ENCODE peak calls at places on chromosomes 13 and 19, in eight cellular contexts. K, R, H, Z, L, N, Q and S are unnamed samples.

GRCh38 chr13:102128216-102128800 is 273.5 kb downstream of the FGF14 start:
- DNase-seq in K (no peak), R (no peak), H (no peak), Z (no peak), L (no peak), N (no peak), Q (no peak), S (peak; percentile 95)

GRCh38 chr19:29598036-29598435 is 8.0 kb upstream of the POP4 start:
- DNase-seq in K (no peak), R (no peak), H (no peak), Z (no peak), L (no peak), N (no peak), Q (no peak), S (no peak)

GRCh38 chr19:46660008-46660517 is 919 bp downstream of the DACT3 start:
- DNase-seq in K (peak; percentile 46), R (peak; percentile 60), H (no peak), Z (peak; percentile 84), L (peak; percentile 43), N (peak; percentile 66), Q (peak; percentile 61), S (no peak)

GRCh38 chr19:46721269-46722003 is 4.5 kb upstream of the PRKD2 start:
- DNase-seq in K (no peak), R (peak; percentile 56), H (no peak), Z (no peak), L (no peak), N (no peak), Q (no peak), S (no peak)

GRCh38 chr13:75236774-75237173 is 245.2 kb downstream of the TBC1D4 start:
- DNase-seq in K (no peak), R (no peak), H (no peak), Z (no peak), L (no peak), N (no peak), Q (no peak), S (peak; percentile 48)

GRCh38 chr19:15180451-15181390 is 20.1 kb downstream of the NOTCH3 start:
- DNase-seq in K (no peak), R (peak; percentile 93), H (peak; percentile 81), Z (no peak), L (no peak), N (no peak), Q (no peak), S (no peak)

GRCh38 chr13:78976696-78977095 is 317.7 kb upstream of the OBI1 start:
- DNase-seq in K (no peak), R (no peak), H (no peak), Z (no peak), L (no peak), N (no peak), Q (no peak), S (no peak)

GRCh38 chr19:30790048-30790680 is 418.0 kb downstream of the ZNF536 start:
- DNase-seq in K (no peak), R (no peak), H (no peak), Z (no peak), L (no peak), N (no peak), Q (no peak), S (no peak)

GRCh38 chr13:30607908-30608307 is 9.8 kb upstream of the USPL1 start:
- DNase-seq in K (no peak), R (no peak), H (no peak), Z (no peak), L (no peak), N (no peak), Q (no peak), S (no peak)

GRCh38 chr13:113651511-113652403 is 6.2 kb downstream of the ATP4B start:
- DNase-seq in K (no peak), R (no peak), H (peak; percentile 4), Z (peak; percentile 63), L (no peak), N (peak; percentile 5), Q (no peak), S (no peak)

GRCh38 chr13:60629158-60629557 is 232.1 kb downstream of the TDRD3 start:
- DNase-seq in K (no peak), R (no peak), H (no peak), Z (no peak), L (no peak), N (no peak), Q (peak; percentile 39), S (no peak)

GRCh38 chr19:16702123-16702522 is 17.5 kb upstream of the NWD1 start:
- DNase-seq in K (peak; percentile 55), R (no peak), H (no peak), Z (no peak), L (peak; percentile 49), N (no peak), Q (no peak), S (peak; percentile 85)

DNA sequence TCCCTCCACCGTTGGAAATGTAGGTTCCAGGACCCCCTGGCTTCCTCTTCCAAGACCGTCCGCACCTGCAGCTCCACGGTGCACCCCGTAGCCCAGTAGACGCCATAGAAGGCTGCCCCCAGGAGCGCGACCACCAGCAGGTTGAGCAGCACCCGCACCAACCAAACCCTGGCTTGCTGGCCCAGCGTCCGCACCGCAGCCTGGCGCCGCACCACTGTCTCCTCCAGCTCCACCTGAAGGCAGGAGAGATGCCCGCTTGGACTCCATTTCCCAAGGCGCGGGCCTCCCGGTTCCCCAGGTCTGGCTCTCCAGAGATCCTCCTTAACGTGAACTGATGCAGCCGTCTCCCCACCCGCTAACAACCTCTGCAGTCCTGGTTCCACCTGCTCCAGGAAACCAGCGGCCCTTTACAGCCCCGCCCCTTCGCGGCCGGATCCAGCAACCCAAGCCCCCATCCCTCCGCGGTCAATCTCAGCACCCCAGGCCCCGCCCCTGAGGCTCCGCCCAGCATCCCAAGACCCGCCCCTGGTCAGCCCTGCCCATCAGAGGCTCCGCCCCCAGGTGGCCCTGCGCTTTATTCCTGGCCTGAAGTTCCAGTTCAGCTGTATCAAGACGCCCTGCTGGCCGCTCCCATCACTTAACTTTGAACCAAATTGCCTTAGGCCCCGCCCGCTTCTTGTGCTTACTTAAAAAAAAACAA is 5.0 kb upstream of the LENG1 start:
- DNase-seq in K (no peak), R (peak; percentile 96), H (peak; percentile 62), Z (no peak), L (peak; percentile 59), N (peak; percentile 61), Q (no peak), S (no peak)
- H3K4me1 ChIP-seq in K (no peaks in the 10 kb centered on the region), R (no peaks in the 10 kb centered on the region), H (peaks cover 36% of the 10 kb centered on the region), Z (no peaks in the 10 kb centered on the region), L (peaks cover 5% of the 10 kb centered on the region), N (no peaks in the 10 kb centered on the region), Q (peaks cover 6% of the 10 kb centered on the region), S (no peaks in the 10 kb centered on the region)

DNA sequence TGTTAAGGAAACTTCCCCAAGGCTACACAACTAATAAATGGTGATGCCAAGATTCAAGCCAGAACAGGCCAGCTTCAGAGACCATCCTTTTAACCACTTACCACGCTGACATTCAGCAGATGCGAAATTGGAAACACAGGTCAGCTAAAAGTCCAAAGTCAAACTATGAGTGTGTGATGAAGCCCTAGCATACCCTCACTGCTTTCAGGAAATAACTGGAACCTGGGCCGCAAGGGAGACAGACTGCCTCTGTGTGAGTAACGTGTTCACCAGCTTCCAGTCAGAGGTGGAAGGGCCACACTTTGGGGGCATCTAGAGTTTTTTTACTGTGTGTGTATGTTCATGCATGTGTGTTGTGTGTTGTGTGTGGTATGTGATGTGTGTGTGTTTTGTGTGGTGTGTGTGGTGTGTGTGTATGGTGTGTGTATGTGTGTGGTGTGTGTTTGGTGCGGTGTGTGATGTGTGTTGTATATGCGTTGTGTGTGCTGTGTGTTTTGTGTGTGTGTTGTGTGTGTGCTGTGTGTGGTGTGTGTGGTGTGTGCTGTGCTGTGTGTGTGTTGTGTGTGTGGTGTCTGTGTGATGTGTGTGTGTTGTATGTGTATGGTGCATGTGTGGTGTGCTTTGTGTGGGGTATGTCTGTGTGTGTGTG is 12.5 kb upstream of the PDX1 start:
- DNase-seq in K (no peak), R (no peak), H (no peak), Z (no peak), L (no peak), N (no peak), Q (no peak), S (no peak)
- H3K27me3 ChIP-seq in K (peaks cover 6% of the 10 kb centered on the region), R (no peaks in the 10 kb centered on the region), H (no peaks in the 10 kb centered on the region), Z (no peaks in the 10 kb centered on the region), L (peaks cover 93% of the 10 kb centered on the region), N (peaks cover 4% of the 10 kb centered on the region), Q (no peaks in the 10 kb centered on the region), S (peaks cover 55% of the 10 kb centered on the region)

GRCh38 chr13:99419591-99420243 is 81.6 kb upstream of the TM9SF2 start:
- DNase-seq in K (no peak), R (no peak), H (no peak), Z (no peak), L (no peak), N (no peak), Q (no peak), S (no peak)

GRCh38 chr13:99421271-99421670 is 80.0 kb upstream of the TM9SF2 start:
- DNase-seq in K (no peak), R (no peak), H (no peak), Z (no peak), L (no peak), N (no peak), Q (no peak), S (no peak)

GRCh38 chr13:99425485-99426341 is 75.6 kb upstream of the TM9SF2 start:
- DNase-seq in K (no peak), R (peak; percentile 24), H (no peak), Z (no peak), L (no peak), N (no peak), Q (no peak), S (no peak)

GRCh38 chr13:99421758-99422555 is 79.3 kb upstream of the TM9SF2 start:
- DNase-seq in K (no peak), R (no peak), H (no peak), Z (no peak), L (no peak), N (no peak), Q (no peak), S (no peak)

DNA sequence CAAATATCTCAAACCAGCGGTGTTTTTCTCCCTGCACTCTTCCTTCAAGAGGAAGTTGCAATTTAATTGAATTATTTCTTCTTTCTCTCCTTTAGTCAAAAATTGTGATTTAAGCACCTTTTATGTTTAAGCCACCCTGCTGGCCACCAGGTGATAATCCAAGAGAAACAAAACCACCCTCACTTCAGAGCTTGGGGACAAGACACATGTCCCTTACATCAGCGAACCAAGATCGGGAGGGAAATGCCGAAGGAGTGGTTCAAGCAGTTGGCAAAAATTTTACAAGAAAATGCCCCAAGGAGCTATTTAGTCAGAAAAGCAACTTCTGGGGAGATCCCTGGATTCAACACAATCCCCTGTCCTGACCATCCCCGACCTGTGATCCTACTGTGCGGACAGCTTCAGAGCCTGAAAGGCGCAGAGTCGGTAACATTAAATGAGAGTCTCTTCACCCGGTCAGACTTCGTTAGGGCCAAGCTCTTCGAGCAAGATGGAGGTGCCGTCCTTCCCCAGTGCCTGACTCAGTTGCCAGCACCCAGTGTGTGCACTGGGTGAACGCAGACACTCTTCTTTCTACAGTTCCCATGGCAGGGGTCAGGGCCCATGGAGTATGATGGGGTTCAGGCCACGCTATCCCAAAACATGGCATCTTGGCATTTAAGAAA is 78.6 kb upstream of the TM9SF2 start:
- DNase-seq in K (no peak), R (no peak), H (no peak), Z (no peak), L (no peak), N (no peak), Q (no peak), S (no peak)
- H3K27ac ChIP-seq in K (no peak overlapping the region), R (no peak overlapping the region), H (no peak overlapping the region), Z (no peak overlapping the region), L (no peak overlapping the region), N (no peak overlapping the region), Q (no peak overlapping the region), S (no peak overlapping the region)

DNA sequence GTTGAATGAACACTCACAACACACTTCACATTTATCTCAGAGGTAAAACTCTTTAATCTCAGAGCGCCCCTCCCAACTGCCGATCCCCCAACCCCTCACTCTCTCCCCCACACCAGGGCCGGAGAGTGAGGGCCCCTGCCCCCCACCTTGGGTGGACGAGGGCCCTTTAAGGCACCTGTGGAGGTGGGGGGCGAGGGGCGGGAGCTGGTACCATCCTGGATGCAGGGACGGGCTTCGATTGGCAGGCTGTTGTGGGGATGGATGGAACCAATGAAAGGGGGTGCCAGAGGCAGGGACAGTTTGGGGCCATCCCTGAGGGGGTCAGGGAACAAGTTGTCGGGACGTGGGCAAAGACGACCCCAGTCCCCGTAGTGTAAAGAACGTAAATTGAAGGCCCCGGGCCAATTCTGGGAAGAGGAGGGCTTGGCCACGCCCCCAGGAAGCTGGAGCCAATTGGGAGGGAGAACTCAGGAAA is 1.7 kb upstream of the PNKP start:
- DNase-seq in K (no peak), R (no peak), H (no peak), Z (peak; percentile 97), L (no peak), N (no peak), Q (no peak), S (no peak)
- H3K4me1 ChIP-seq in K (peaks cover 4% of the 10 kb centered on the region), R (peaks cover 2% of the 10 kb centered on the region), H (peaks cover 53% of the 10 kb centered on the region), Z (no peaks in the 10 kb centered on the region), L (peaks cover 11% of the 10 kb centered on the region), N (no peaks in the 10 kb centered on the region), Q (peaks cover 17% of the 10 kb centered on the region), S (no peaks in the 10 kb centered on the region)